ENCODE peak calls at places on chromosomes 11 and 22, in four cellular contexts. D is NCI-H1436; W is mucosa of gallbladder; K is stimulated activated CD4-positive, alpha-beta T cell treated with anti-CD3 and anti-CD28 coated beads, Interleukin-2, amount 100 ng/mL, for 24 hours. M is an unnamed sample.

GRCh38 chr11:76803811-76804600 is 20.9 kb downstream of the TSKU start:
- DNase-seq in D (no peak), K (peak), W (peak), M (no peak)

GRCh38 chr22:30074994-30075393 is 5.3 kb upstream of the HORMAD2 start:
- DNase-seq in K (no peak), W (no peak), D (no peak), M (no peak)

GRCh38 chr11:68384530-68385081 is 72.2 kb downstream of the LRP5 start:
- DNase-seq in K (no peak), W (no peak), D (no peak), M (no peak)

GRCh38 chr22:22738959-22739585 is 94.7 kb downstream of the GGTLC2 start:
- DNase-seq in W (no peak), D (no peak), K (no peak), M (no peak)

GRCh38 chr11:107545101-107545514 is 20.4 kb downstream of the ALKBH8 start:
- DNase-seq in W (no peak), K (no peak), D (no peak), M (no peak)

GRCh38 chr11:29025001-29025400 is 916.8 kb downstream of the METTL15 start:
- DNase-seq in K (no peak), D (no peak), W (no peak), M (no peak)

GRCh38 chr22:30985561-30986208 is 16.6 kb downstream of the TUG1 start:
- DNase-seq in W (no peak), D (no peak), K (no peak), M (no peak)

GRCh38 chr22:39999144-39999757 is 4.5 kb downstream of the FAM83F start:
- DNase-seq in D (no peak), W (no peak), K (no peak), M (peak)

GRCh38 chr22:44672632-44673031 is 29.4 kb upstream of the PRR5 start:
- DNase-seq in W (no peak), D (no peak), K (no peak), M (no peak)

GRCh38 chr11:120061761-120062560 is 76.0 kb downstream of the TRIM29 start:
- DNase-seq in D (no peak), K (no peak), W (no peak), M (no peak)

GRCh38 chr11:134664863-134665535 is 253.0 kb upstream of the B3GAT1 start:
- DNase-seq in D (no peak), K (no peak), W (no peak), M (no peak)